ENCODE peak calls at places on chromosome 4, in nine cellular contexts. O, I, G, D, E, Q, H, F and A are unnamed samples. For H3K4me1, the result is how much of the 10 kb centered on the place peaks cover.

GRCh38 chr4:149897784-149898183 is 82.1 kb upstream of the IQCM start:
- DNase-seq in O (no peak), I (no peak), G (no peak), D (no peak), E (no peak), Q (no peak), H (no peak), F (no peak), A (no peak)

GRCh38 chr4:28341784-28342183 is 1481.1 kb downstream of the STIM2 start:
- DNase-seq in O (no peak), I (no peak), G (no peak), D (no peak), E (no peak), Q (no peak), H (no peak), F (no peak), A (no peak)

GRCh38 chr4:55611358-55612059 is 19.5 kb upstream of the PDCL2 start:
- DNase-seq in O (no peak), I (no peak), G (no peak), D (no peak), E (no peak), Q (no peak), H (no peak), F (no peak), A (no peak)

GRCh38 chr4:7649741-7650531 is 215.2 kb upstream of the PSAPL1 start:
- DNase-seq in O (no peak), I (no peak), G (peak), D (no peak), E (no peak), Q (no peak), H (peak), F (peak), A (peak)

GRCh38 chr4:1010522-1011021 is 854 bp upstream of the FGFRL1 start:
- DNase-seq in O (no peak), I (peak), G (peak), D (peak), E (peak), Q (peak), H (peak), F (peak), A (peak)

GRCh38 chr4:105930696-105931095 is 35.4 kb downstream of the NPNT start:
- DNase-seq in O (no peak), I (no peak), G (no peak), D (no peak), E (no peak), Q (no peak), H (no peak), F (no peak), A (no peak)

GRCh38 chr4:112370466-112370865 is 73.3 kb downstream of the ALPK1 start:
- DNase-seq in O (no peak), I (no peak), G (no peak), D (no peak), E (no peak), Q (no peak), H (no peak), F (no peak), A (no peak)

GRCh38 chr4:108492816-108493595 is 127.4 kb upstream of the RPL34 start:
- DNase-seq in O (no peak), I (no peak), G (peak), D (peak), E (peak), Q (no peak), H (no peak), F (no peak), A (peak)

GRCh38 chr4:7451434-7451789 is 16.7 kb upstream of the PSAPL1 start:
- DNase-seq in O (no peak), I (no peak), G (no peak), D (no peak), E (no peak), Q (peak), H (no peak), F (no peak), A (no peak)

GRCh38 chr4:145101091-145101490 is 3.0 kb downstream of the ABCE1 start:
- DNase-seq in O (no peak), I (no peak), G (no peak), D (no peak), E (no peak), Q (no peak), H (no peak), F (no peak), A (no peak)

GRCh38 chr4:182600836-182601235 is 316.4 kb downstream of the DCTD start:
- DNase-seq in O (no peak), I (no peak), G (no peak), D (peak), E (no peak), Q (no peak), H (no peak), F (no peak), A (no peak)

GRCh38 chr4:145503486-145504072 is 21.9 kb downstream of the SMAD1 start:
- DNase-seq in O (no peak), I (no peak), G (no peak), D (no peak), E (no peak), Q (no peak), H (no peak), F (no peak), A (no peak)

GRCh38 chr4:107125496-107125895 is 89.4 kb upstream of the DKK2 start:
- DNase-seq in O (no peak), I (no peak), G (no peak), D (no peak), E (no peak), Q (no peak), H (no peak), F (no peak), A (no peak)

GRCh38 chr4:52201705-52202104 is 150.6 kb downstream of the SPATA18 start:
- DNase-seq in O (no peak), I (no peak), G (no peak), D (no peak), E (no peak), Q (no peak), H (no peak), F (no peak), A (no peak)

GRCh38 chr4:19026281-19026680 is 1004.7 kb upstream of the LCORL start:
- DNase-seq in O (no peak), I (peak), G (no peak), D (no peak), E (no peak), Q (peak), H (no peak), F (no peak), A (no peak)

GRCh38 chr4:170009291-170009690 is 16.9 kb downstream of the MFAP3L start:
- DNase-seq in O (no peak), I (no peak), G (no peak), D (no peak), E (no peak), Q (no peak), H (no peak), F (no peak), A (no peak)

GRCh38 chr4:25169446-25169845 is 9.2 kb upstream of the SEPSECS start:
- DNase-seq in O (no peak), I (no peak), G (no peak), D (no peak), E (no peak), Q (no peak), H (no peak), F (no peak), A (no peak)

GRCh38 chr4:112183252-112183651 is 38.0 kb downstream of the FAM241A start:
- DNase-seq in O (no peak), I (no peak), G (no peak), D (no peak), E (no peak), Q (no peak), H (no peak), F (no peak), A (peak)

GRCh38 chr4:2942037-2942531 is 21.1 kb downstream of the NOP14 start:
- DNase-seq in O (no peak), I (peak), G (peak), D (no peak), E (no peak), Q (peak), H (no peak), F (no peak), A (no peak)

GRCh38 chr4:189941005-189941450 is 356 bp downstream of the FRG1 start:
- DNase-seq in O (no peak), I (no peak), G (no peak), D (no peak), E (no peak), Q (no peak), H (no peak), F (no peak), A (no peak)
- H3K4me1 ChIP-seq in O (under half), I (under half), G (under half), D (under half), E (under half), Q (under half), H (under half), F (under half), A (half or more)

DNA sequence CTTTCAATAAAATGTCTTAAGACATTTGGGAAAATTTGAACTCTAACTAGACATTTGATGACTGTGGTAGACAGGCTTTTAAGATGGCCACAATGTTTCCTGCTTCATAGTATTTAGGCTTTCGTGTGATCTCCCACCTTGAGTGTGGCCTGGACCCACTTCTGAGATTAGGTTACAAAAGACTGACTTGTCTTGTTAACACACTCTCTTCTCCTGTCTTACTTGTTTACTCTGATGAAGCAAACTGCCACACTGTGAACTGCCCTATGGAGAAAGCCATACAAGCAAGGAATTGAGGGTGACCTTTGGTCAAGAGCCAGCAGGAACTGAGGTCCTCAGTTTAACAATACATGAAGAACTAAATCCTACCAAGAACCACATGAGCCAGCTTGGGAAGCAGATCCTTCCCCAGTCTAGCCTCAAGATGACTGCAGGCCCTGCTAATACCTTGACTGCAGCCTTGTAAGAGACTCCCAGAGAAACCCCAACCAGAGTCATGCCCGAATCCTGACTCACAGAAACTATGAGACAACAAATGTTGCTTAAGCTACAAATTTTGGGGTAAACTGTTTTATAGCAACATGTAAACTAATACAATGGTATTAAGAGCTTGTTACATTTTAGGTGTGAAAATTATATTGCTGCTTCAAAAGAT is 20.3 kb downstream of the UBA6 start:
- DNase-seq in O (no peak), I (no peak), G (no peak), D (no peak), E (no peak), Q (no peak), H (no peak), F (no peak), A (no peak)
- H3K4me3 ChIP-seq in O (no peak), I (no peak), G (no peak), D (no peak), E (no peak), Q (no peak), H (no peak), F (no peak), A (no peak)

GRCh38 chr4:140138428-140138827 is 15.6 kb downstream of the MAML3 start:
- DNase-seq in O (no peak), I (no peak), G (no peak), D (no peak), E (no peak), Q (no peak), H (no peak), F (no peak), A (no peak)

GRCh38 chr4:140134780-140135179 is 19.2 kb downstream of the MAML3 start:
- DNase-seq in O (no peak), I (no peak), G (no peak), D (no peak), E (no peak), Q (no peak), H (no peak), F (no peak), A (no peak)

GRCh38 chr4:140137654-140138053 is 16.3 kb downstream of the MAML3 start:
- DNase-seq in O (no peak), I (no peak), G (no peak), D (no peak), E (no peak), Q (no peak), H (no peak), F (no peak), A (no peak)

GRCh38 chr4:140135529-140136021 is 18.4 kb downstream of the MAML3 start:
- DNase-seq in O (no peak), I (no peak), G (no peak), D (peak), E (no peak), Q (peak), H (peak), F (no peak), A (no peak)

GRCh38 chr4:140136509-140136908 is 17.5 kb downstream of the MAML3 start:
- DNase-seq in O (no peak), I (no peak), G (no peak), D (no peak), E (no peak), Q (no peak), H (no peak), F (no peak), A (no peak)
- H3K4me1 ChIP-seq in O (half or more), I (under half), G (under half), D (under half), E (under half), Q (under half), H (under half), F (half or more), A (under half)

GRCh38 chr4:184288451-184289178 is 70.9 kb upstream of the ENPP6 start:
- DNase-seq in O (no peak), I (no peak), G (no peak), D (no peak), E (peak), Q (no peak), H (no peak), F (no peak), A (no peak)
- H3K4me3 ChIP-seq in O (no peak), I (no peak), G (no peak), D (no peak), E (no peak), Q (no peak), H (no peak), F (no peak), A (no peak)

DNA sequence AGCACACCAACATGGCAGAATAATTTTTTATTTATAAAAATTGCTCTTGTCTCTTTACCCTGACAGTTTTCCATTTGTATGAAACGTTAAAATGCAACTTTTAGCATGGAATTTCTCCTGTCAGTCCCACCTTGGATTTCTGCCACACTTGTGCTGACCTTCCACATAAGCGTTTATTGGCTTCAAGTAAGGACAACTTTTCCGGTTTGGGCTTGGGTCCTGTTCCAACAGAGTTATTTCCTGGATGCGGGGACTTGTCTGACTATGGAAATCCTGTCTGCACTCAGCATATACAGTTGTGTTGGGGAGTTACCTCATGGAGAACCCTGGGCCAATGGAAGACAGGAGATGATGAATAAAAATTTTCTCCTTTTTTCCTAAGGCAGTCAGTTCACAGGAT is 294.7 kb downstream of the NAF1 start:
- DNase-seq in O (no peak), I (no peak), G (no peak), D (no peak), E (no peak), Q (no peak), H (no peak), F (no peak), A (no peak)
- H3K4me1 ChIP-seq in O (under half), I (under half), G (under half), D (under half), E (under half), Q (under half), H (under half), F (under half), A (under half)

GRCh38 chr4:157996598-157996997 is 176.2 kb downstream of the GASK1B start:
- DNase-seq in O (no peak), I (no peak), G (no peak), D (no peak), E (no peak), Q (no peak), H (no peak), F (no peak), A (no peak)

GRCh38 chr4:157996061-157996460 is 176.8 kb downstream of the GASK1B start:
- DNase-seq in O (no peak), I (no peak), G (no peak), D (peak), E (no peak), Q (no peak), H (no peak), F (no peak), A (no peak)

GRCh38 chr4:157992948-157993839 is 179.6 kb downstream of the GASK1B start:
- DNase-seq in O (no peak), I (no peak), G (no peak), D (no peak), E (no peak), Q (no peak), H (no peak), F (no peak), A (no peak)

GRCh38 chr4:157994863-157995262 is 178.0 kb downstream of the GASK1B start:
- DNase-seq in O (no peak), I (no peak), G (no peak), D (no peak), E (no peak), Q (no peak), H (no peak), F (no peak), A (no peak)

GRCh38 chr4:157992038-157992706 is 180.7 kb downstream of the GASK1B start:
- DNase-seq in O (no peak), I (peak), G (no peak), D (peak), E (peak), Q (no peak), H (no peak), F (peak), A (no peak)
- H3K4me3 ChIP-seq in O (no peak), I (no peak), G (peak), D (no peak), E (no peak), Q (peak), H (peak), F (no peak), A (no peak)

DNA sequence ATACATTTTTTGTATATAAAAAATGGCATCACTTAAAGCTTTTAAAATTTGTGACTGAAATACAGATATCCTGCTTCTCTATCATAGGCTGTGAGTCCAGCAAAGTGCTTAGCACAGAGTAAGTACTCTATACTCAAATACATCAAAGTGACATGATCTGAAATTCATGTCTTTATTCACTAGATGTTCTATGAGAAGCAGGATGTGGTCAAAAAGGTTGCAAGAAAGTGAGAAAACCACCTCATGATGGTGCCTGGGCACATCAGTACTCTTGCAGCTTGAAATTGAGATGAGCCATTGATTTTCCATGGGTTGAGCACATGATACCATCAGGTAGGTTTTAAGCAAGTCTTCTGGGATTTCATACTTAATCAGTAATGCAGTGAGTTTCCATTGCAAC is 20.4 kb upstream of the SFRP2 start:
- DNase-seq in O (no peak), I (no peak), G (no peak), D (no peak), E (no peak), Q (no peak), H (no peak), F (no peak), A (peak)
- H3K4me1 ChIP-seq in O (under half), I (under half), G (under half), D (under half), E (under half), Q (under half), H (under half), F (under half), A (under half)